ENCODE peak calls at places on chromosomes 7 and 10, in five cellular contexts. E is NCI-H460; L is NCI-H2171 treated with DMSO at 0.1 percent for 48 hours; Y is NCI-H1105 treated with DMSO at 0.1 percent for 48 hours; V is activated naive CD4-positive, alpha-beta T cell. I is an unnamed sample.

GRCh38 chr10:8146650-8147049 is 92.2 kb downstream of the GATA3 start:
- DNase-seq in E (no peak), Y (no peak), L (no peak), V (no peak), I (no peak)

GRCh38 chr7:74722045-74722603 is 51.7 kb upstream of the NCF1 start:
- DNase-seq in Y (no peak), V (no peak), E (no peak), L (no peak), I (no peak)

GRCh38 chr10:125002044-125002422 is 60.1 kb downstream of the ZRANB1 start:
- DNase-seq in L (no peak), V (no peak), E (no peak), Y (no peak), I (no peak)

GRCh38 chr7:26100940-26101339 is 51.1 kb upstream of the NFE2L3 start:
- DNase-seq in Y (no peak), V (no peak), L (no peak), E (no peak), I (no peak)

GRCh38 chr10:37721100-37721499 is 136.3 kb downstream of the ZNF248 start:
- DNase-seq in E (no peak), Y (no peak), V (no peak), L (no peak), I (no peak)

GRCh38 chr7:153415632-153416031 is 636.6 kb upstream of the DPP6 start:
- DNase-seq in E (no peak), V (no peak), Y (no peak), L (no peak), I (no peak)

GRCh38 chr10:49512121-49512809 is 26.7 kb downstream of the ERCC6 start:
- DNase-seq in L (peak), Y (peak), V (no peak), E (peak), I (no peak)

GRCh38 chr10:110355922-110356627 is 51.4 kb upstream of the SMNDC1 start:
- DNase-seq in Y (no peak), E (no peak), L (no peak), V (no peak), I (no peak)

GRCh38 chr10:119973261-119973660 is 80.7 kb downstream of the SEC23IP start:
- DNase-seq in L (no peak), Y (no peak), V (no peak), E (no peak), I (no peak)

GRCh38 chr7:111756687-111757178 is 194.4 kb upstream of the IMMP2L start:
- DNase-seq in E (no peak), V (no peak), Y (no peak), L (no peak), I (no peak)

GRCh38 chr10:43576062-43576461 is 1.6 kb upstream of the ZNF239 start:
- DNase-seq in Y (no peak), L (no peak), V (no peak), E (no peak), I (no peak)

GRCh38 chr7:33428415-33428814 is 299.1 kb downstream of the BBS9 start:
- DNase-seq in L (no peak), Y (no peak), E (no peak), V (no peak), I (no peak)

GRCh38 chr10:75050520-75050919 is 60.9 kb upstream of the SAMD8 start:
- DNase-seq in V (no peak), L (no peak), E (no peak), Y (no peak), I (no peak)

GRCh38 chr7:27106181-27106905 is 3.9 kb upstream of the HOXA2 start:
- DNase-seq in L (no peak), V (no peak), E (no peak), Y (no peak), I (no peak)

GRCh38 chr10:60664859-60665258 is 113.4 kb upstream of the CDK1 start:
- DNase-seq in L (peak), V (no peak), Y (no peak), E (no peak), I (no peak)

GRCh38 chr10:20100157-20100556 is 283.9 kb downstream of the PLXDC2 start:
- DNase-seq in E (no peak), L (no peak), Y (no peak), V (no peak), I (no peak)

GRCh38 chr7:21261627-21262564 is 166.0 kb upstream of the SP4 start:
- DNase-seq in L (peak), E (peak), Y (peak), V (no peak), I (no peak)

GRCh38 chr7:69932034-69932628 is 333.9 kb downstream of the AUTS2 start:
- DNase-seq in L (peak), E (peak), Y (peak), V (no peak), I (no peak)

GRCh38 chr10:98090822-98091221 is 43.6 kb upstream of the R3HCC1L start:
- DNase-seq in V (no peak), L (no peak), E (no peak), Y (no peak), I (no peak)

GRCh38 chr10:57844387-57844998 is 423.2 kb downstream of the IPMK start:
- DNase-seq in E (no peak), L (no peak), Y (no peak), V (no peak), I (no peak)

GRCh38 chr10:73497623-73498022 is 1.8 kb upstream of the PPP3CB start:
- DNase-seq in E (no peak), L (no peak), V (no peak), Y (no peak), I (no peak)

GRCh38 chr7:137538361-137538762 is 194.8 kb upstream of the PTN start:
- DNase-seq in E (no peak), Y (no peak), L (no peak), V (no peak), I (peak)

GRCh38 chr10:31759124-31759798 is 169.4 kb downstream of the ARHGAP12 start:
- DNase-seq in E (peak), Y (peak), V (no peak), L (peak), I (no peak)

GRCh38 chr7:36285276-36285675 is 104.4 kb upstream of the ANLN start:
- DNase-seq in L (no peak), E (no peak), V (no peak), Y (no peak), I (no peak)

GRCh38 chr7:134290286-134290685 is 26.4 kb downstream of the SLC35B4 start:
- DNase-seq in E (no peak), L (no peak), V (no peak), Y (no peak), I (no peak)

GRCh38 chr10:69696073-69696731 is 66.2 kb downstream of the FAM241B start:
- DNase-seq in E (peak), V (no peak), Y (no peak), L (no peak), I (peak)

GRCh38 chr10:117257701-117258100 is 16.8 kb downstream of the SLC18A2 start:
- DNase-seq in V (no peak), Y (no peak), L (peak), E (no peak), I (no peak)

GRCh38 chr10:14244801-14245211 is 85.9 kb downstream of the FRMD4A start:
- DNase-seq in Y (no peak), V (no peak), L (no peak), E (peak), I (peak)

GRCh38 chr7:101820703-101821102 is 3.3 kb downstream of the CUX1 start:
- DNase-seq in L (no peak), E (no peak), Y (no peak), V (no peak), I (no peak)

GRCh38 chr7:78386520-78386919 is 587.9 kb downstream of the PHTF2 start:
- DNase-seq in V (no peak), L (no peak), E (no peak), Y (no peak), I (no peak)

GRCh38 chr10:70753841-70754621 is 31.1 kb downstream of the TBATA start:
- DNase-seq in V (no peak), Y (no peak), E (no peak), L (no peak), I (no peak)

GRCh38 chr10:123891147-123892011 is at the start of gene CPXM2:
- DNase-seq in Y (no peak), L (no peak), E (no peak), V (no peak), I (no peak)

GRCh38 chr7:44282601-44283171 is 42.7 kb downstream of the CAMK2B start:
- DNase-seq in V (no peak), E (no peak), L (peak), Y (no peak), I (no peak)

GRCh38 chr10:111148440-111148839 is 71.6 kb downstream of the ADRA2A start:
- DNase-seq in V (no peak), E (no peak), Y (no peak), L (no peak), I (no peak)

GRCh38 chr10:70266701-70267100 is 17.1 kb downstream of the NPFFR1 start:
- DNase-seq in Y (no peak), E (no peak), L (no peak), V (no peak), I (no peak)

GRCh38 chr7:39979406-39980073 is 29.5 kb downstream of the CDK13 start:
- DNase-seq in V (no peak), L (no peak), E (no peak), Y (no peak), I (no peak)

GRCh38 chr7:6228865-6229264 is 43.6 kb downstream of the CYTH3 start:
- DNase-seq in Y (no peak), L (peak), E (no peak), V (no peak), I (peak)

GRCh38 chr7:31516680-31517079 is 2.8 kb downstream of the ITPRID1 start:
- DNase-seq in Y (no peak), L (no peak), E (no peak), V (no peak), I (no peak)

GRCh38 chr7:158837790-158838189 is 8.5 kb upstream of the ESYT2 start:
- DNase-seq in E (no peak), L (no peak), Y (no peak), V (no peak), I (no peak)

GRCh38 chr10:3895045-3895609 is 110.1 kb upstream of the KLF6 start:
- DNase-seq in E (peak), V (no peak), L (no peak), Y (no peak), I (no peak)

I was measured in BJ.